ENCODE peak calls at places on chromosome 11, in seven cellular contexts. One of them, this sample, is unnamed.

GRCh38 chr11:103940542-103940941 is 95.9 kb upstream of the DDI1 start:
- DNase-seq in thoracic aorta: no peak
- DNase-seq in C1 segment of cervical spinal cord: no peak
- DNase-seq in stimulated activated CD4-positive, alpha-beta T cell treated with anti-CD3 and anti-CD28 coated beads, Interleukin-2, amount 100 ng/mL, for 48 hours: no peak
- DNase-seq in smooth muscle cell of the brain vasculature: no peak
- DNase-seq in activated effector memory CD4-positive, alpha-beta T cell treated with anti-CD3 and anti-CD28 coated beads, Interleukin-2, amount 50 U/mL, for 16 hours: no peak
- DNase-seq in ovary: no peak
- DNase-seq in this sample: peak

GRCh38 chr11:18522388-18522787 is 4.4 kb downstream of the TSG101 start:
- DNase-seq in thoracic aorta: no peak
- DNase-seq in C1 segment of cervical spinal cord: no peak
- DNase-seq in stimulated activated CD4-positive, alpha-beta T cell treated with anti-CD3 and anti-CD28 coated beads, Interleukin-2, amount 100 ng/mL, for 48 hours: no peak
- DNase-seq in smooth muscle cell of the brain vasculature: no peak
- DNase-seq in activated effector memory CD4-positive, alpha-beta T cell treated with anti-CD3 and anti-CD28 coated beads, Interleukin-2, amount 50 U/mL, for 16 hours: no peak
- DNase-seq in ovary: no peak
- DNase-seq in this sample: no peak

GRCh38 chr11:10293423-10294288 is at the start of gene SBF2:
- DNase-seq in thoracic aorta: peak
- DNase-seq in C1 segment of cervical spinal cord: peak
- DNase-seq in stimulated activated CD4-positive, alpha-beta T cell treated with anti-CD3 and anti-CD28 coated beads, Interleukin-2, amount 100 ng/mL, for 48 hours: peak
- DNase-seq in smooth muscle cell of the brain vasculature: no peak
- DNase-seq in activated effector memory CD4-positive, alpha-beta T cell treated with anti-CD3 and anti-CD28 coated beads, Interleukin-2, amount 50 U/mL, for 16 hours: peak
- DNase-seq in ovary: peak
- DNase-seq in this sample: peak

GRCh38 chr11:126815111-126815510 is 185.5 kb downstream of the KIRREL3 start:
- DNase-seq in thoracic aorta: no peak
- DNase-seq in C1 segment of cervical spinal cord: no peak
- DNase-seq in stimulated activated CD4-positive, alpha-beta T cell treated with anti-CD3 and anti-CD28 coated beads, Interleukin-2, amount 100 ng/mL, for 48 hours: no peak
- DNase-seq in smooth muscle cell of the brain vasculature: no peak
- DNase-seq in activated effector memory CD4-positive, alpha-beta T cell treated with anti-CD3 and anti-CD28 coated beads, Interleukin-2, amount 50 U/mL, for 16 hours: no peak
- DNase-seq in ovary: no peak
- DNase-seq in this sample: no peak

GRCh38 chr11:69876013-69876412 is 56.8 kb upstream of the FGF3 start:
- DNase-seq in thoracic aorta: no peak
- DNase-seq in C1 segment of cervical spinal cord: no peak
- DNase-seq in stimulated activated CD4-positive, alpha-beta T cell treated with anti-CD3 and anti-CD28 coated beads, Interleukin-2, amount 100 ng/mL, for 48 hours: no peak
- DNase-seq in smooth muscle cell of the brain vasculature: no peak
- DNase-seq in activated effector memory CD4-positive, alpha-beta T cell treated with anti-CD3 and anti-CD28 coated beads, Interleukin-2, amount 50 U/mL, for 16 hours: peak
- DNase-seq in ovary: no peak
- DNase-seq in this sample: no peak

GRCh38 chr11:118102721-118103261 is 16.0 kb upstream of the SMIM35 start:
- DNase-seq in thoracic aorta: no peak
- DNase-seq in C1 segment of cervical spinal cord: no peak
- DNase-seq in stimulated activated CD4-positive, alpha-beta T cell treated with anti-CD3 and anti-CD28 coated beads, Interleukin-2, amount 100 ng/mL, for 48 hours: no peak
- DNase-seq in smooth muscle cell of the brain vasculature: no peak
- DNase-seq in activated effector memory CD4-positive, alpha-beta T cell treated with anti-CD3 and anti-CD28 coated beads, Interleukin-2, amount 50 U/mL, for 16 hours: peak
- DNase-seq in ovary: no peak
- DNase-seq in this sample: no peak

GRCh38 chr11:18013790-18014507 is 1.1 kb upstream of the SERGEF start:
- DNase-seq in thoracic aorta: no peak
- DNase-seq in C1 segment of cervical spinal cord: peak
- DNase-seq in stimulated activated CD4-positive, alpha-beta T cell treated with anti-CD3 and anti-CD28 coated beads, Interleukin-2, amount 100 ng/mL, for 48 hours: no peak
- DNase-seq in smooth muscle cell of the brain vasculature: no peak
- DNase-seq in activated effector memory CD4-positive, alpha-beta T cell treated with anti-CD3 and anti-CD28 coated beads, Interleukin-2, amount 50 U/mL, for 16 hours: no peak
- DNase-seq in ovary: peak
- DNase-seq in this sample: no peak

GRCh38 chr11:68269414-68270081 is 2.2 kb downstream of the C11orf24 start:
- DNase-seq in thoracic aorta: no peak
- DNase-seq in C1 segment of cervical spinal cord: no peak
- DNase-seq in stimulated activated CD4-positive, alpha-beta T cell treated with anti-CD3 and anti-CD28 coated beads, Interleukin-2, amount 100 ng/mL, for 48 hours: no peak
- DNase-seq in smooth muscle cell of the brain vasculature: no peak
- DNase-seq in activated effector memory CD4-positive, alpha-beta T cell treated with anti-CD3 and anti-CD28 coated beads, Interleukin-2, amount 50 U/mL, for 16 hours: no peak
- DNase-seq in ovary: no peak
- DNase-seq in this sample: peak

GRCh38 chr11:65180877-65181568 is 705 bp upstream of the CAPN1 start:
- DNase-seq in thoracic aorta: no peak
- DNase-seq in C1 segment of cervical spinal cord: peak
- DNase-seq in stimulated activated CD4-positive, alpha-beta T cell treated with anti-CD3 and anti-CD28 coated beads, Interleukin-2, amount 100 ng/mL, for 48 hours: peak
- DNase-seq in smooth muscle cell of the brain vasculature: no peak
- DNase-seq in activated effector memory CD4-positive, alpha-beta T cell treated with anti-CD3 and anti-CD28 coated beads, Interleukin-2, amount 50 U/mL, for 16 hours: peak
- DNase-seq in ovary: peak
- DNase-seq in this sample: peak

This sample was measured in mammary epithelial cell.